ENCODE peak calls at places on chromosomes 11 and 22, in seven cellular contexts. One of them, this sample, is unnamed.

GRCh38 chr11:35235944-35236666 is 97.1 kb downstream of the CD44 start:
- DNase-seq in endodermal cell: no peak
- DNase-seq in GM23338: no peak
- DNase-seq in left lung: no peak
- DNase-seq in MM.1S: no peak
- DNase-seq in HCT116: peak; percentile 61
- DNase-seq in CD4-positive, CD25-positive, alpha-beta regulatory T cell: peak; percentile 35
- DNase-seq in this sample: peak; percentile 66

GRCh38 chr22:21031545-21032036 is 770 bp downstream of the SLC7A4 start:
- DNase-seq in endodermal cell: no peak
- DNase-seq in GM23338: no peak
- DNase-seq in left lung: peak; percentile 72
- DNase-seq in MM.1S: no peak
- DNase-seq in HCT116: no peak
- DNase-seq in CD4-positive, CD25-positive, alpha-beta regulatory T cell: no peak
- DNase-seq in this sample: no peak

GRCh38 chr11:62014158-62014476 is 46.7 kb upstream of the FTH1 start:
- DNase-seq in endodermal cell: no peak
- DNase-seq in GM23338: no peak
- DNase-seq in left lung: no peak
- DNase-seq in MM.1S: no peak
- DNase-seq in HCT116: no peak
- DNase-seq in CD4-positive, CD25-positive, alpha-beta regulatory T cell: no peak
- DNase-seq in this sample: no peak

GRCh38 chr11:59822989-59823566 is 12.5 kb upstream of the MRPL16 start:
- DNase-seq in endodermal cell: peak; percentile 59
- DNase-seq in GM23338: peak; percentile 70
- DNase-seq in left lung: no peak
- DNase-seq in MM.1S: peak; percentile 80
- DNase-seq in HCT116: peak; percentile 69
- DNase-seq in CD4-positive, CD25-positive, alpha-beta regulatory T cell: no peak
- DNase-seq in this sample: no peak

GRCh38 chr11:83112886-83113285 is 41.2 kb upstream of the RAB30 start:
- DNase-seq in endodermal cell: no peak
- DNase-seq in GM23338: no peak
- DNase-seq in left lung: no peak
- DNase-seq in MM.1S: no peak
- DNase-seq in HCT116: no peak
- DNase-seq in CD4-positive, CD25-positive, alpha-beta regulatory T cell: no peak
- DNase-seq in this sample: no peak

GRCh38 chr11:106466441-106467190 is 389.2 kb downstream of the AASDHPPT start:
- DNase-seq in endodermal cell: no peak
- DNase-seq in GM23338: no peak
- DNase-seq in left lung: no peak
- DNase-seq in MM.1S: no peak
- DNase-seq in HCT116: no peak
- DNase-seq in CD4-positive, CD25-positive, alpha-beta regulatory T cell: no peak
- DNase-seq in this sample: no peak

GRCh38 chr11:97454988-97455387 is 1065.2 kb downstream of the JRKL start:
- DNase-seq in endodermal cell: no peak
- DNase-seq in GM23338: peak; percentile 20
- DNase-seq in left lung: no peak
- DNase-seq in MM.1S: peak; percentile 62
- DNase-seq in HCT116: no peak
- DNase-seq in CD4-positive, CD25-positive, alpha-beta regulatory T cell: no peak
- DNase-seq in this sample: no peak

GRCh38 chr11:20197881-20198280 is 37.6 kb upstream of the DBX1 start:
- DNase-seq in endodermal cell: no peak
- DNase-seq in GM23338: no peak
- DNase-seq in left lung: no peak
- DNase-seq in MM.1S: peak; percentile 89
- DNase-seq in HCT116: no peak
- DNase-seq in CD4-positive, CD25-positive, alpha-beta regulatory T cell: no peak
- DNase-seq in this sample: no peak

GRCh38 chr11:33040127-33040861 is 922 bp downstream of the TCP11L1 start:
- DNase-seq in endodermal cell: no peak
- DNase-seq in GM23338: peak; percentile 22
- DNase-seq in left lung: no peak
- DNase-seq in MM.1S: peak; percentile 28
- DNase-seq in HCT116: no peak
- DNase-seq in CD4-positive, CD25-positive, alpha-beta regulatory T cell: peak; percentile 34
- DNase-seq in this sample: peak; percentile 29

GRCh38 chr22:19880786-19881569 is 26.3 kb upstream of the GNB1L start:
- DNase-seq in endodermal cell: peak; percentile 98
- DNase-seq in GM23338: peak; percentile 99
- DNase-seq in left lung: peak; percentile 81
- DNase-seq in MM.1S: no peak
- DNase-seq in HCT116: peak; percentile 41
- DNase-seq in CD4-positive, CD25-positive, alpha-beta regulatory T cell: no peak
- DNase-seq in this sample: no peak

GRCh38 chr11:18064035-18064434 is 18.0 kb upstream of the TPH1 start:
- DNase-seq in endodermal cell: no peak
- DNase-seq in GM23338: no peak
- DNase-seq in left lung: no peak
- DNase-seq in MM.1S: no peak
- DNase-seq in HCT116: no peak
- DNase-seq in CD4-positive, CD25-positive, alpha-beta regulatory T cell: no peak
- DNase-seq in this sample: no peak

GRCh38 chr22:50576806-50577696 is 1.2 kb downstream of the CPT1B start:
- DNase-seq in endodermal cell: no peak
- DNase-seq in GM23338: no peak
- DNase-seq in left lung: no peak
- DNase-seq in MM.1S: no peak
- DNase-seq in HCT116: no peak
- DNase-seq in CD4-positive, CD25-positive, alpha-beta regulatory T cell: no peak
- DNase-seq in this sample: no peak

GRCh38 chr22:23862103-23862502 is 4.4 kb downstream of the SLC2A11 start:
- DNase-seq in endodermal cell: peak; percentile 83
- DNase-seq in GM23338: peak; percentile 74
- DNase-seq in left lung: no peak
- DNase-seq in MM.1S: peak; percentile 60
- DNase-seq in HCT116: peak; percentile 32
- DNase-seq in CD4-positive, CD25-positive, alpha-beta regulatory T cell: no peak
- DNase-seq in this sample: no peak

GRCh38 chr22:42960146-42960509 is 54.8 kb downstream of the PACSIN2 start:
- DNase-seq in endodermal cell: peak; percentile 46
- DNase-seq in GM23338: no peak
- DNase-seq in left lung: no peak
- DNase-seq in MM.1S: no peak
- DNase-seq in HCT116: no peak
- DNase-seq in CD4-positive, CD25-positive, alpha-beta regulatory T cell: no peak
- DNase-seq in this sample: no peak
- H3K4me1 ChIP-seq in endodermal cell: peaks cover 34% of the 10 kb centered on the region
- H3K4me1 ChIP-seq in GM23338: peaks cover 51% of the 10 kb centered on the region
- H3K4me1 ChIP-seq in left lung: peaks cover 79% of the 10 kb centered on the region
- H3K4me1 ChIP-seq in MM.1S: no peaks in the 10 kb centered on the region
- H3K4me1 ChIP-seq in HCT116: peaks cover 46% of the 10 kb centered on the region
- H3K4me1 ChIP-seq in CD4-positive, CD25-positive, alpha-beta regulatory T cell: no peaks in the 10 kb centered on the region
- H3K4me1 ChIP-seq in this sample: no peaks in the 10 kb centered on the region

DNA sequence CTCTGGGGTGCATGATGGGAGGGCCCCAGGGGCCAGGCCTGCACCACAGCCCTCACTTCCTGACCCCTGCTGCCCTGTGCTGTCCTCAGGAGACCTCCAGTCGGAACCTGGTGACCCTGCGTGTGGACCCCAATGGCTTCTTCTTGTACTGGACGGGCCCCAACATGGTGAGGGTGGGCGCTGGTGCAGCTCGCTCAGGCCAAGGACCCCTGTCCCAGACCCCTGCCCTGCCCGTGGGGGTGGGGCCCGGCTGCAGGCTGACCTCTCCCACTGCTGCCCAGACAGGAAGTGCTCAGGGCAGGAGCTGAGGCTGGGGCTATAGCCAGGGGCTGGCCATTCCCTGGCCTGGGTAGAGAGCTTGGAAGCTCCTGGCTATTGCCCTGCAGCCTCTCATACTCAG is 3.0 kb downstream of the PLCB3 start:
- DNase-seq in endodermal cell: no peak
- DNase-seq in GM23338: no peak
- DNase-seq in left lung: peak; percentile 78
- DNase-seq in MM.1S: no peak
- DNase-seq in HCT116: no peak
- DNase-seq in CD4-positive, CD25-positive, alpha-beta regulatory T cell: no peak
- DNase-seq in this sample: no peak
- H3K36me3 ChIP-seq in endodermal cell: peaks cover 40% of the 10 kb centered on the region
- H3K36me3 ChIP-seq in GM23338: peaks cover 5% of the 10 kb centered on the region
- H3K36me3 ChIP-seq in left lung: no peaks in the 10 kb centered on the region
- H3K36me3 ChIP-seq in MM.1S: no peaks in the 10 kb centered on the region
- H3K36me3 ChIP-seq in HCT116: peaks cover 35% of the 10 kb centered on the region
- H3K36me3 ChIP-seq in CD4-positive, CD25-positive, alpha-beta regulatory T cell: peaks cover 4% of the 10 kb centered on the region
- H3K36me3 ChIP-seq in this sample: no peaks in the 10 kb centered on the region

DNA sequence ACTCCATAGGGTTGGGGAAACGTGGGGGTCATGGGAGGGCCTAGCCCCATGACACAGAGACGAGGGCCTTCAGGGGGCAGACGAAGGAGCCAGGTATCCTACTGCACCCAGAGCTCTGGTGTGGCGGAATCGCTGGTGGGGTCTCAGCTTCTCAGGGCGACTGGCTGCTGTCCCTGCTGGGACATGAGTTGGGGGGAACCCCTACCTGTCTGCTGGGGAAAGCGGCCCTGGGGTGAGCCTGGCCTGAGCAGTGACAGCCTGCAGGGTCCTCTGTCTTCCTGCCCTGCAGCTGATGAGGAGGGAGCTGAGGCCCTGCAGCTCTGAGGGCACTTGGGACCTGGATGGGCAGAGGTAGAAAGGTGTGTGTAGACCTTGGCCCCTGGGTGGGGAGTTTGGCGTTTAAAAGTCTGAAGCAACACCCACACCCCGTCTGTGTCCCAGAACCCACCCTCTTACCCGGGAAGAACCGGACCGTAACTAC is 33.6 kb upstream of the GRAMD4 start:
- DNase-seq in endodermal cell: no peak
- DNase-seq in GM23338: no peak
- DNase-seq in left lung: peak; percentile 43
- DNase-seq in MM.1S: no peak
- DNase-seq in HCT116: no peak
- DNase-seq in CD4-positive, CD25-positive, alpha-beta regulatory T cell: no peak
- DNase-seq in this sample: no peak
- H3K27ac ChIP-seq in endodermal cell: no peak overlapping the region
- H3K27ac ChIP-seq in GM23338: no peak overlapping the region
- H3K27ac ChIP-seq in left lung: no peak overlapping the region
- H3K27ac ChIP-seq in MM.1S: no peak overlapping the region
- H3K27ac ChIP-seq in HCT116: no peak overlapping the region
- H3K27ac ChIP-seq in CD4-positive, CD25-positive, alpha-beta regulatory T cell: no peak overlapping the region
- H3K27ac ChIP-seq in this sample: no peak overlapping the region

DNA sequence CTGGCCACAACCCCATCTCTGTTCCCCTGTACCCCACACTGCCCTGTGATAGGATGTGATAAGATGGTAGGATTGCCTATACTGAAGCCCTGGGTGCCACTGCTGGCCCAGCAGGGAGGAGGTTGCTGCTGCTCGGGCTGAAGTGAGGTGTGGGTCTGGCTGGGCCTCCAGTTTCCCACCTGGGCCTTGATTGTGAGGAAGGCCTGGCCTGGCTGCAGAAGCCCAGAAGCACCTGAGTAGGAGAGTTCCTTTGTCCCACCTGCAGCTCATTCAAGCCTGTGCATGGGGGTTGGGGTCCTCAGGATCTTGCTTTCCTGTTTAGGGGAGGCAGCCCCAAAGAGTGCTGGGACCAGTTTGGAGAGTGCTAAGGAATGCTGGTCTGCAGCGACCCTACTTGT is 3.3 kb downstream of the ST3GAL4 start:
- DNase-seq in endodermal cell: no peak
- DNase-seq in GM23338: no peak
- DNase-seq in left lung: no peak
- DNase-seq in MM.1S: no peak
- DNase-seq in HCT116: no peak
- DNase-seq in CD4-positive, CD25-positive, alpha-beta regulatory T cell: no peak
- DNase-seq in this sample: no peak
- H3K4me1 ChIP-seq in endodermal cell: peaks cover 9% of the 10 kb centered on the region
- H3K4me1 ChIP-seq in GM23338: peaks cover 23% of the 10 kb centered on the region
- H3K4me1 ChIP-seq in left lung: peaks cover 50% of the 10 kb centered on the region
- H3K4me1 ChIP-seq in MM.1S: no peaks in the 10 kb centered on the region
- H3K4me1 ChIP-seq in HCT116: peaks cover 14% of the 10 kb centered on the region
- H3K4me1 ChIP-seq in CD4-positive, CD25-positive, alpha-beta regulatory T cell: peaks cover 15% of the 10 kb centered on the region
- H3K4me1 ChIP-seq in this sample: peaks cover 8% of the 10 kb centered on the region

DNA sequence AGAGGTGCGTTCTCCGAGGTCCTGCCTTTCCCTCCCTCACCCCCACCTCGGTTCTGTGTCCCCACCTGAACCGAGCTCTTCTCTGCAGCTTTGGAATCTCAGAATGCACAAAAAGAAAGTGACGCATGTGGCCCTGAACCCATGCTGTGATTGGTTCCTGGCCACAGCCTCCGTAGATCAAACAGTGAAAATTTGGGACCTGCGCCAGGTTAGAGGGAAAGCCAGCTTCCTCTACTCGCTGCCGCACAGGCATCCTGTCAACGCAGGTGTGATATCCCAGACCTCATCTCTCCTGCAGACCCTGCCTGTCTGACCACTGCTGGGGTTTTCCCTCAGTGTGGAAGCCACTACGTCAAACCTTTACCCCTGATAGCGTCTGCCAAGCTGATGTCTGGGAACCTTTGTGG is 13.9 kb downstream of the ACP2 start:
- DNase-seq in endodermal cell: no peak
- DNase-seq in GM23338: no peak
- DNase-seq in left lung: no peak
- DNase-seq in MM.1S: no peak
- DNase-seq in HCT116: no peak
- DNase-seq in CD4-positive, CD25-positive, alpha-beta regulatory T cell: peak; percentile 17
- DNase-seq in this sample: peak; percentile 69
- H3K36me3 ChIP-seq in endodermal cell: peaks cover 19% of the 10 kb centered on the region
- H3K36me3 ChIP-seq in GM23338: peaks cover 16% of the 10 kb centered on the region
- H3K36me3 ChIP-seq in left lung: no peaks in the 10 kb centered on the region
- H3K36me3 ChIP-seq in MM.1S: no peaks in the 10 kb centered on the region
- H3K36me3 ChIP-seq in HCT116: peaks cover 12% of the 10 kb centered on the region
- H3K36me3 ChIP-seq in CD4-positive, CD25-positive, alpha-beta regulatory T cell: peaks cover 37% of the 10 kb centered on the region
- H3K36me3 ChIP-seq in this sample: peaks cover 4% of the 10 kb centered on the region

GRCh38 chr11:126152586-126152985 is 58.9 kb downstream of the RPUSD4 start:
- DNase-seq in endodermal cell: no peak
- DNase-seq in GM23338: no peak
- DNase-seq in left lung: no peak
- DNase-seq in MM.1S: no peak
- DNase-seq in HCT116: no peak
- DNase-seq in CD4-positive, CD25-positive, alpha-beta regulatory T cell: no peak
- DNase-seq in this sample: no peak
- H3K27ac ChIP-seq in endodermal cell: no peak overlapping the region
- H3K27ac ChIP-seq in GM23338: no peak overlapping the region
- H3K27ac ChIP-seq in left lung: no peak overlapping the region
- H3K27ac ChIP-seq in MM.1S: no peak overlapping the region
- H3K27ac ChIP-seq in HCT116: no peak overlapping the region
- H3K27ac ChIP-seq in CD4-positive, CD25-positive, alpha-beta regulatory T cell: no peak overlapping the region
- H3K27ac ChIP-seq in this sample: no peak overlapping the region

GRCh38 chr22:22182990-22183264 is 61.7 kb upstream of the VPREB1 start:
- DNase-seq in endodermal cell: no peak
- DNase-seq in GM23338: no peak
- DNase-seq in left lung: no peak
- DNase-seq in MM.1S: no peak
- DNase-seq in HCT116: no peak
- DNase-seq in CD4-positive, CD25-positive, alpha-beta regulatory T cell: no peak
- DNase-seq in this sample: no peak
- H3K4me1 ChIP-seq in endodermal cell: peaks cover 10% of the 10 kb centered on the region
- H3K4me1 ChIP-seq in GM23338: no peaks in the 10 kb centered on the region
- H3K4me1 ChIP-seq in left lung: no peaks in the 10 kb centered on the region
- H3K4me1 ChIP-seq in MM.1S: peaks cover 16% of the 10 kb centered on the region
- H3K4me1 ChIP-seq in HCT116: no peaks in the 10 kb centered on the region
- H3K4me1 ChIP-seq in CD4-positive, CD25-positive, alpha-beta regulatory T cell: no peaks in the 10 kb centered on the region
- H3K4me1 ChIP-seq in this sample: no peaks in the 10 kb centered on the region

GRCh38 chr11:68262544-68262827 is 9.3 kb downstream of the C11orf24 start:
- DNase-seq in endodermal cell: no peak
- DNase-seq in GM23338: no peak
- DNase-seq in left lung: no peak
- DNase-seq in MM.1S: no peak
- DNase-seq in HCT116: no peak
- DNase-seq in CD4-positive, CD25-positive, alpha-beta regulatory T cell: no peak
- DNase-seq in this sample: no peak
- H3K36me3 ChIP-seq in endodermal cell: peaks cover 50% of the 10 kb centered on the region
- H3K36me3 ChIP-seq in GM23338: peaks cover 9% of the 10 kb centered on the region
- H3K36me3 ChIP-seq in left lung: no peaks in the 10 kb centered on the region
- H3K36me3 ChIP-seq in MM.1S: no peaks in the 10 kb centered on the region
- H3K36me3 ChIP-seq in HCT116: peaks cover 52% of the 10 kb centered on the region
- H3K36me3 ChIP-seq in CD4-positive, CD25-positive, alpha-beta regulatory T cell: peaks cover 60% of the 10 kb centered on the region
- H3K36me3 ChIP-seq in this sample: no peaks in the 10 kb centered on the region

This sample was measured in naive thymus-derived CD4-positive, alpha-beta T cell.